ENCODE peak calls at places on chromosomes 3 and 15, in seven cellular contexts. J is lower lobe of right lung, Z is neural crest cell, Y is GM10248, C is cardiac muscle cell, W is ovary, A is coronary artery. U is an unnamed sample.

GRCh38 chr3:99765042-99765942 is 52.4 kb upstream of the CMSS1 start:
- DNase-seq in J (no peak), Z (no peak), Y (no peak), C (no peak), W (no peak), A (no peak), U (no peak)

GRCh38 chr15:58517682-58518525 is 86.1 kb downstream of the LIPC start:
- DNase-seq in J (no peak), Z (no peak), Y (peak), C (peak), W (no peak), A (no peak), U (no peak)

GRCh38 chr3:189142527-189142926 is 29.2 kb upstream of the TPRG1 start:
- DNase-seq in J (no peak), Z (no peak), Y (no peak), C (no peak), W (no peak), A (no peak), U (peak)

GRCh38 chr3:131705558-131706051 is 202.8 kb upstream of the MRPL3 start:
- DNase-seq in J (no peak), Z (no peak), Y (no peak), C (no peak), W (no peak), A (no peak), U (peak)

GRCh38 chr3:64104691-64105101 is 81.4 kb upstream of the PSMD6 start:
- DNase-seq in J (no peak), Z (no peak), Y (no peak), C (no peak), W (no peak), A (no peak), U (peak)

GRCh38 chr3:38528457-38528856 is 32.3 kb downstream of the EXOG start:
- DNase-seq in J (no peak), Z (no peak), Y (no peak), C (peak), W (no peak), A (no peak), U (no peak)

GRCh38 chr15:37016287-37016686 is 84.1 kb downstream of the MEIS2 start:
- DNase-seq in J (no peak), Z (no peak), Y (no peak), C (no peak), W (peak), A (no peak), U (peak)

GRCh38 chr15:83776986-83777385 is 123.1 kb downstream of the ADAMTSL3 start:
- DNase-seq in J (no peak), Z (no peak), Y (no peak), C (no peak), W (no peak), A (no peak), U (no peak)

GRCh38 chr3:154758109-154758868 is 321.8 kb upstream of the MME start:
- DNase-seq in J (no peak), Z (no peak), Y (no peak), C (peak), W (no peak), A (no peak), U (peak)

GRCh38 chr15:70198441-70199123 is 100.9 kb upstream of the TLE3 start:
- DNase-seq in J (no peak), Z (no peak), Y (no peak), C (no peak), W (peak), A (no peak), U (peak)
- TF ChIP-seq CTCF in J (no peak), Z (no peak), Y (no peak), C (no peak), W (no peak), A (no peak), U (no peak)

GRCh38 chr3:52649461-52650210 is 36.1 kb downstream of the PBRM1 start:
- DNase-seq in J (no peak), Z (no peak), Y (no peak), C (no peak), W (no peak), A (no peak), U (peak)

GRCh38 chr3:52650437-52650836 is 35.3 kb downstream of the PBRM1 start:
- DNase-seq in J (no peak), Z (no peak), Y (no peak), C (no peak), W (no peak), A (no peak), U (no peak)

DNA sequence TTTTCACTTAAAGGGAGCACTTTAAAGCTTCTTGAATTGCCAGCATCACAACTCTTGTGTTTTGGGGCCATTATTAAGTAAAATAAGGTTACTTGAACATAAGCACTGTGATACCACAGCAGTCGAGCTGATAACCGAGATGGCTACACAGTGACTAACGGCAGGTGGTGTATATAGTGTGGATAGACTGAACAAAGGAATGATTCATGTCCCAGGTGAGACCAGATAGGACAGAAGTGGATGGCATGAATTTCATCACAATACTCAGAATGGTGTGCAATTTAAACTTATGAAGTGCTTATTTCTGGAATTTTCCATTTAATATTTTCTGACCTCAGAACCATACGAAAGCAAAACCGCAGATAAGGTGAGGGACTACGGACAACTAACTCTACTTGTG is 40.2 kb downstream of the PBRM1 start:
- DNase-seq in J (no peak), Z (no peak), Y (no peak), C (no peak), W (no peak), A (no peak), U (peak)
- TF ChIP-seq CTCF in J (no peak), Z (no peak), Y (no peak), C (no peak), W (no peak), A (no peak), U (no peak)

GRCh38 chr15:89673162-89673506 is 6.0 kb downstream of the PLIN1 start:
- DNase-seq in J (no peak), Z (peak), Y (peak), C (peak), W (no peak), A (no peak), U (peak)
- TF ChIP-seq CTCF in J (peak), Z (peak), Y (peak), C (peak), W (no peak), A (no peak), U (peak)

GRCh38 chr3:172140499-172141391 is 101.4 kb downstream of the FNDC3B start:
- DNase-seq in J (no peak), Z (no peak), Y (no peak), C (peak), W (no peak), A (no peak), U (peak)
- TF ChIP-seq CTCF in J (no peak), Z (no peak), Y (no peak), C (no peak), W (no peak), A (no peak), U (peak)

GRCh38 chr3:159126261-159127020 is 324.6 kb downstream of the MFSD1 start:
- DNase-seq in J (no peak), Z (no peak), Y (no peak), C (no peak), W (no peak), A (no peak), U (peak)

GRCh38 chr3:159128628-159129027 is 326.8 kb downstream of the MFSD1 start:
- DNase-seq in J (no peak), Z (no peak), Y (no peak), C (no peak), W (no peak), A (no peak), U (peak)

GRCh38 chr3:159127021-159127392 is 325.2 kb downstream of the MFSD1 start:
- DNase-seq in J (no peak), Z (no peak), Y (no peak), C (no peak), W (no peak), A (no peak), U (no peak)

GRCh38 chr3:159131376-159131775 is 329.5 kb downstream of the MFSD1 start:
- DNase-seq in J (no peak), Z (no peak), Y (no peak), C (no peak), W (no peak), A (no peak), U (no peak)

GRCh38 chr3:159130108-159130507 is 328.3 kb downstream of the MFSD1 start:
- DNase-seq in J (no peak), Z (peak), Y (peak), C (no peak), W (no peak), A (no peak), U (peak)
- TF ChIP-seq CTCF in J (no peak), Z (peak), Y (peak), C (peak), W (no peak), A (no peak), U (peak)

DNA sequence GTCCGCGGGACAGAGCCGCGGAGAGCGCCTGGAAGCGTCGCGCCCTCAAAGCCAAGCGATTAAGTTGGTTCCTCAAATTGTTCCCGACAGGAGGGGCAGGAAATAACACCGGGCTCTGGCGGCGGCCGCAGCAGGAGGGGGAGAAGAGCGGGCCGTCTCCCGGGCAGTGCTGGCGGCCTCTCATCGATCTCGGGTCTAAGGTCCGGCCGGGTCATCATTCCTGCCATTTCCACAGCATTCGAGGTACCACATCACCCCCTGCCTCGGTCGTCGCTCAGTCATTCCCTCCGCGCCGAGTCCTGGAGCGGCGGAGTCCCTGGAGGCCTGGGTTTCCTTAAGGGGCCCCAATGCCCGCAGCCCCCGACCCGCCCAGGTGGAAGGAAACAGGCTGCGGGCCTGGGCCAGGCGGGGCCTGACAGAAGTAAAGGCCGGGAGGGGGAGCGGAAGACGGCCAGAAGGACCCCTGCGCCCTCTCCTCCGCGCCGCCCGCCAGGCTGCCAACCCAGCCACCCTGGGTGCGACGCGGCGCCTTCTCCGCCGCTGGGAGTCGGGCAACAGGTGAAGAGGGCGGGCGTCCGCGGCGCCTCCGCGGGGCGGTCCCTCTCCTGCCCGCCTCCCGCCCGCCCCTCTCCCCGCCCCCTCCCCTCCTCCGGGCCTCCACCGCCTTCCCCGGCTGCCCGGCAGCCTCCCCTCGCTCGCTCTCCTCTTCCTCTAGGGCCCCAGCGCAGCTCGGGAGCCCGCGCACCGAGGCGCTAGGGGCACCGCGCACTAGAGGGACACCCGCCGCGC is at the start of gene CMTM8:
- DNase-seq in J (peak), Z (peak), Y (peak), C (peak), W (peak), A (no peak), U (peak)
- TF ChIP-seq CTCF in J (no peak), Z (no peak), Y (no peak), C (no peak), W (no peak), A (no peak), U (no peak)

U was measured in bronchial epithelial cell.